ENCODE peak calls at places on chromosomes 4 and X, in six cellular contexts. P is aorta, Q is neural progenitor cell, C is pancreas, B is adrenal gland, A is tibial nerve. Z is an unnamed sample. For H3K4me1, the result is how much of the 10 kb centered on the place peaks cover.

GRCh38 chr4:69689530-69690111 is 36.6 kb upstream of the UGT2A1 start:
- DNase-seq in A (peak), B (peak), Q (peak), P (no peak), C (no peak), Z (peak)

GRCh38 chrX:13662537-13662841 is 9.5 kb downstream of the TCEANC start:
- DNase-seq in Q (no peak), A (peak), B (no peak), P (no peak), C (no peak), Z (no peak)

GRCh38 chrX:11881485-11882170 is 123.6 kb downstream of the MSL3 start:
- DNase-seq in A (no peak), C (no peak), P (no peak), B (no peak), Q (no peak), Z (no peak)

GRCh38 chr4:15976456-15977096 is 13.6 kb upstream of the FGFBP2 start:
- DNase-seq in C (no peak), A (no peak), P (no peak), Q (peak), B (no peak), Z (no peak)

GRCh38 chr4:143531773-143532491 is 18.4 kb downstream of the SMARCA5 start:
- DNase-seq in C (no peak), Q (no peak), B (no peak), A (no peak), P (no peak), Z (no peak)

GRCh38 chrX:37383313-37383712 is 34.1 kb downstream of the PRRG1 start:
- DNase-seq in Q (no peak), C (no peak), B (no peak), A (no peak), P (no peak), Z (no peak)

GRCh38 chrX:44308869-44309268 is 34.6 kb downstream of the EFHC2 start:
- DNase-seq in B (no peak), P (no peak), A (no peak), Q (no peak), C (no peak), Z (no peak)

GRCh38 chr4:150771374-150771773 is 189.4 kb downstream of the MAB21L2 start:
- DNase-seq in A (no peak), P (no peak), C (no peak), Q (no peak), B (no peak), Z (no peak)

GRCh38 chrX:132271330-132271729 is 52.1 kb upstream of the RAP2C start:
- DNase-seq in P (no peak), A (peak), Q (no peak), B (no peak), C (no peak), Z (no peak)

GRCh38 chr4:100547541-100548208 is 29.9 kb upstream of the EMCN start:
- DNase-seq in Q (peak), C (no peak), A (no peak), P (no peak), B (no peak), Z (no peak)

GRCh38 chrX:9610774-9611392 is 146.0 kb downstream of the TBL1X start:
- DNase-seq in Q (no peak), A (no peak), C (no peak), P (no peak), B (no peak), Z (no peak)

GRCh38 chrX:2370436-2370835 is 130.3 kb downstream of the DHRSX start:
- DNase-seq in B (no peak), C (no peak), Q (no peak), P (no peak), A (no peak), Z (no peak)

GRCh38 chr4:17385403-17385802 is 126.5 kb downstream of the QDPR start:
- DNase-seq in Q (no peak), B (peak), C (no peak), A (no peak), P (no peak), Z (no peak)

GRCh38 chr4:63906660-63907146 is 502.5 kb downstream of the TECRL start:
- DNase-seq in Q (no peak), C (no peak), P (no peak), B (no peak), A (no peak), Z (no peak)

GRCh38 chr4:157121396-157121795 is 45.4 kb downstream of the GLRB start:
- DNase-seq in C (no peak), B (no peak), Q (no peak), A (no peak), P (no peak), Z (no peak)

GRCh38 chr4:125741825-125742452 is 427.2 kb downstream of the FAT4 start:
- DNase-seq in A (no peak), P (no peak), Q (no peak), B (no peak), C (no peak), Z (no peak)

GRCh38 chrX:134949271-134949670 is 41.5 kb upstream of the SMIM10 start:
- DNase-seq in Q (no peak), B (peak), C (no peak), A (no peak), P (no peak), Z (no peak)

GRCh38 chr4:1595789-1596325 is 88.3 kb downstream of the FAM53A start:
- DNase-seq in C (no peak), Q (no peak), P (peak), A (no peak), B (no peak), Z (no peak)

GRCh38 chr4:10320130-10320529 is 137.1 kb downstream of the ZNF518B start:
- DNase-seq in P (no peak), A (no peak), B (no peak), C (no peak), Q (no peak), Z (no peak)

GRCh38 chr4:168848977-168849687 is 160.9 kb downstream of the CBR4 start:
- DNase-seq in A (no peak), B (no peak), C (no peak), P (no peak), Q (peak), Z (no peak)

GRCh38 chr4:39085891-39086290 is 23.9 kb downstream of the KLHL5 start:
- DNase-seq in A (no peak), C (no peak), B (no peak), P (no peak), Q (no peak), Z (no peak)

GRCh38 chrX:109590176-109590575 is 34.8 kb downstream of the KCNE5 start:
- DNase-seq in P (no peak), B (no peak), Q (no peak), C (no peak), A (no peak), Z (no peak)

GRCh38 chrX:30618160-30618765 is 35.0 kb upstream of the GK start:
- DNase-seq in Q (no peak), P (no peak), A (no peak), C (no peak), B (no peak), Z (no peak)

GRCh38 chrX:981791-982626 is 230.4 kb downstream of the CRLF2 start:
- DNase-seq in C (no peak), B (no peak), Q (no peak), P (no peak), A (no peak), Z (no peak)
- H3K4me3 ChIP-seq in C (no peak), B (no peak), Q (peak), P (no peak), A (no peak), Z (no peak)

GRCh38 chrX:47160781-47161180 is 15.8 kb downstream of the RBM10 start:
- DNase-seq in Q (no peak), C (no peak), B (no peak), P (no peak), A (no peak), Z (no peak)
- H3K27ac ChIP-seq in Q (no peak), C (no peak), B (no peak), P (no peak), A (no peak), Z (no peak)

DNA sequence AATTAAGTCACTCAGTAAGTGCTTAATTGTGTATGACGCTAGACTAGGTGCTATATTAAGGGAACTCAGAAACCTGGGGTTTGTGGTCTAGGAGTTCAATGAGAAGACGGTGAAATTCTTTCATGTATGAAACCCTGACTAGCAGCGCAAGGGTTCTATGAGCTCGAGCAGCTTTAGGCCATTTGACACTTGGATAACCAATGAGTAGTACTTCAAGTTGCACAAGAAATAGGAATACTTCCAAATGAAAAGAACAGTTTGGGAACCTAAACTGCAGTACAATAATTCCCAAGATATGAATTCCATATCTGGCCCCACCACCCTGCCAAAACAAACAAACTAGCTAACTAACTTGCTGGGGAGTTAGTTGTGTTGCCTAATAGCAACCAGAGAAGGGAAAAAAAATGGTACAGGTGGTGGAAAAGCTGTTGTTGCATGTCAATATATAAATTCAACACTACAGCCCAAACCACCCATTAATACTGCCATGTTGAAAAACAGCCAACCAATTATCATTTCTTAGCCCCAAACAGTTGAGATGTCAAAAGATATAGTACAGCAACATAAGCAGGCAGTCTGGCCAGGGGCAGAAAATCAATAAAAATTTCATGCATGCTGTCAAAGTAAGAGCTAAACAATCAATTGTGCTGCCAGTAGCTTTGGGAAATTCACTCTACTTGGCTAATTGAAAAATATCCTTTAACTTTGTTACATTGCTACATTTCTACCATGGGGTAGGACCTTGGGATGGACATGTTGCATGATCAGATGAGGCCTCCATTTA is 54.6 kb upstream of the MCF2 start:
- DNase-seq in B (no peak), C (peak), A (peak), P (no peak), Q (no peak), Z (no peak)
- H3K4me1 ChIP-seq in B (under half), C (under half), A (under half), P (under half), Q (under half), Z (under half)

GRCh38 chrX:70970482-70970999 is 39.6 kb upstream of the SLC7A3 start:
- DNase-seq in Q (peak), B (no peak), A (no peak), P (no peak), C (no peak), Z (peak)
- H3K4me3 ChIP-seq in Q (no peak), B (no peak), A (no peak), P (no peak), C (no peak), Z (no peak)

GRCh38 chr4:177008071-177008835 is 215.5 kb upstream of the VEGFC start:
- DNase-seq in A (no peak), C (no peak), P (no peak), Q (no peak), B (no peak), Z (no peak)
- H3K27ac ChIP-seq in A (no peak), C (no peak), P (no peak), Q (no peak), B (no peak), Z (no peak)

GRCh38 chr4:139822391-139822790 is 156.8 kb downstream of the MGST2 start:
- DNase-seq in A (no peak), B (no peak), P (no peak), C (no peak), Q (peak), Z (no peak)

GRCh38 chr4:139825523-139826014 is 159.9 kb downstream of the MGST2 start:
- DNase-seq in A (no peak), B (no peak), C (no peak), Q (peak), P (no peak), Z (no peak)

GRCh38 chr4:139824882-139825522 is 159.4 kb downstream of the MGST2 start:
- DNase-seq in C (no peak), Q (peak), B (no peak), A (no peak), P (no peak), Z (no peak)

GRCh38 chr4:139823746-139824145 is 158.1 kb downstream of the MGST2 start:
- DNase-seq in Q (no peak), A (no peak), C (no peak), B (no peak), P (no peak), Z (no peak)

DNA sequence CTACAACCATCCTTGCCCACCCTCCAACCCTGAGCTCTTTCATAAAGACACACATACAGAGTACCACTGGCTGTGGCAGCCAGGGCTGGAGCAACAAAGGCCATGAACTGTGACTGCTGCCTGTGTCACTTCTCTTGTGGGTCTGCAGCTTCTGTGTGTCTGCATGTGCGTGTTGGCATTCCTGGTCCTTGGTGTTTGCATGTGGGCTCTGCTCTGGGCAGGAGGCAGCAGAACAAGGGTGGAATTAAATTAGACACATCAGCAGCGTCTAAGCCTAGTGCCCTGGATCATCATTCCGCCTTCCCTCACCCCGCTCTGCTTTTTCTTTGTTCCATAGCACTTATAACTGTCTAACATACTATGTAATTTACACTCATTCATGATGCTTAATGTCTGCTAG is 157.7 kb downstream of the MGST2 start:
- DNase-seq in B (no peak), A (no peak), C (no peak), P (no peak), Q (no peak), Z (no peak)
- H3K4me1 ChIP-seq in B (under half), A (under half), C (under half), P (under half), Q (half or more), Z (under half)

GRCh38 chr4:109913842-109914241 is 1.2 kb downstream of the EGF start:
- DNase-seq in C (no peak), P (no peak), Q (no peak), A (no peak), B (no peak), Z (no peak)
- H3K4me3 ChIP-seq in C (peak), P (no peak), Q (peak), A (no peak), B (no peak), Z (no peak)

GRCh38 chr4:61405307-61405706 is 205.2 kb downstream of the ADGRL3 start:
- DNase-seq in Q (no peak), B (no peak), P (no peak), C (no peak), A (no peak), Z (no peak)

GRCh38 chr4:61408163-61408562 is 208.0 kb downstream of the ADGRL3 start:
- DNase-seq in C (no peak), A (no peak), B (no peak), P (no peak), Q (peak), Z (no peak)

GRCh38 chr4:61406677-61407076 is 206.6 kb downstream of the ADGRL3 start:
- DNase-seq in A (no peak), C (no peak), Q (no peak), P (no peak), B (no peak), Z (no peak)

GRCh38 chr4:61411241-61411640 is 211.1 kb downstream of the ADGRL3 start:
- DNase-seq in B (no peak), P (no peak), Q (no peak), C (no peak), A (no peak), Z (no peak)

GRCh38 chr4:61408861-61409260 is 208.7 kb downstream of the ADGRL3 start:
- DNase-seq in A (no peak), B (no peak), C (no peak), P (no peak), Q (no peak), Z (no peak)
- H3K27ac ChIP-seq in A (no peak), B (no peak), C (no peak), P (no peak), Q (peak), Z (no peak)

GRCh38 chr4:109702950-109703663 is at the start of gene CASP6:
- DNase-seq in C (peak), P (peak), Q (peak), B (peak), A (peak), Z (peak)
- H3K4me1 ChIP-seq in C (under half), P (under half), Q (under half), B (under half), A (under half), Z (under half)

GRCh38 chr4:54100607-54101189 is 735 bp downstream of the GSX2 start:
- DNase-seq in Q (peak), C (no peak), A (no peak), P (no peak), B (no peak), Z (no peak)
- H3K4me3 ChIP-seq in Q (peak), C (no peak), A (peak), P (peak), B (no peak), Z (no peak)

Z was measured in CD4-positive, CD25-positive, alpha-beta regulatory T cell.